ENCODE peak calls at places on chromosomes 2 and 18, in seven cellular contexts. N is brain microvascular endothelial cell, Z is breast epithelium, L is pancreas, C is GM06990, I is thyroid gland, R is astrocyte. O is an unnamed sample.

GRCh38 chr18:42274488-42275137 is 319.6 kb downstream of the PIK3C3 start:
- DNase-seq in N (peak), Z (no peak), L (no peak), C (no peak), I (peak), R (no peak), O (peak)

GRCh38 chr2:6506311-6507258 is 359.1 kb downstream of the CMPK2 start:
- DNase-seq in N (peak), Z (no peak), L (no peak), C (no peak), I (no peak), R (peak), O (no peak)

GRCh38 chr2:2243666-2244065 is 87.4 kb downstream of the MYT1L start:
- DNase-seq in N (no peak), Z (no peak), L (no peak), C (no peak), I (no peak), R (no peak), O (no peak)

GRCh38 chr2:188293601-188294482 is 2.2 kb downstream of the GULP1 start:
- DNase-seq in N (peak), Z (peak), L (peak), C (no peak), I (peak), R (peak), O (peak)

GRCh38 chr18:44974174-44974573 is 293.5 kb downstream of the SETBP1 start:
- DNase-seq in N (no peak), Z (no peak), L (no peak), C (no peak), I (no peak), R (no peak), O (no peak)

GRCh38 chr2:140177081-140177480 is 1396.9 kb upstream of the NXPH2 start:
- DNase-seq in N (no peak), Z (no peak), L (no peak), C (no peak), I (no peak), R (no peak), O (no peak)

GRCh38 chr2:215790548-215791421 is 222.6 kb downstream of the MREG start:
- DNase-seq in N (no peak), Z (no peak), L (no peak), C (no peak), I (no peak), R (no peak), O (no peak)

GRCh38 chr2:223601932-223602676 is at the start of gene SCG2:
- DNase-seq in N (peak), Z (peak), L (peak), C (peak), I (peak), R (peak), O (peak)

GRCh38 chr2:190860985-190861721 is 19.5 kb upstream of the GLS start:
- DNase-seq in N (peak), Z (no peak), L (no peak), C (no peak), I (no peak), R (peak), O (peak)

GRCh38 chr2:222594679-222595078 is 61.2 kb downstream of the FARSB start:
- DNase-seq in N (peak), Z (no peak), L (no peak), C (no peak), I (peak), R (peak), O (peak)

GRCh38 chr2:145060876-145061275 is 541.0 kb upstream of the ZEB2 start:
- DNase-seq in N (no peak), Z (no peak), L (no peak), C (no peak), I (no peak), R (no peak), O (peak)

GRCh38 chr2:226490172-226490571 is 309.4 kb downstream of the IRS1 start:
- DNase-seq in N (peak), Z (no peak), L (no peak), C (no peak), I (no peak), R (no peak), O (no peak)

GRCh38 chr18:53952700-53953099 is 271.8 kb downstream of the MBD2 start:
- DNase-seq in N (no peak), Z (no peak), L (no peak), C (no peak), I (no peak), R (no peak), O (no peak)

GRCh38 chr2:177585234-177585863 is 192.8 kb downstream of the AGPS start:
- DNase-seq in N (no peak), Z (no peak), L (peak), C (no peak), I (peak), R (no peak), O (no peak)

GRCh38 chr2:157871415-157871814 is 4.7 kb downstream of the ACVR1 start:
- DNase-seq in N (no peak), Z (no peak), L (no peak), C (no peak), I (no peak), R (peak), O (no peak)
- H3K4me3 ChIP-seq in N (no peak), Z (no peak), L (no peak), C (no peak), I (no peak), R (no peak), O (no peak)

GRCh38 chr2:163610817-163611556 is 124.8 kb downstream of the FIGN start:
- DNase-seq in N (no peak), Z (no peak), L (no peak), C (no peak), I (no peak), R (no peak), O (no peak)
- TF ChIP-seq CTCF in N (peak), Z (no peak), L (no peak), C (peak), I (no peak), R (no peak), O (no peak)

DNA sequence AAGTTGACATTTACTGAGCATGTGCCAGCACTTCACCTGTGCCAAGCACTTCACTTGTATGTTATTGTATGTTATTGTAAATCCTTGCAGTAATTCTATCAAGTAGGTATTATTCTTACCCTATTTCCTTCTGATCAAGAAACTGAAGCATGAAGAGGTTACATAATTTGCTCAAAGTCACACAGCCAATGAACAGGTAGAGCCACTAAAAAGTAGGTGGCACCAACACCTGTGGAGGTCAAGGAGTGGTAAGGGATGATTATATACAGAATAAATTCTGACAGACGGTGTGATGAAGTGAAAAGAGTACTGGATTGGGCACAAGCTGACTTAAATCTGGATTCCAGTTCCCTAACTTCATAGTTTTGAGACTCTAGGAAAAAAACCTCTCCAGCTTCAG is 71.0 kb downstream of the SPIRE1 start:
- DNase-seq in N (no peak), Z (no peak), L (no peak), C (no peak), I (no peak), R (no peak), O (no peak)
- H3K4me3 ChIP-seq in N (no peak), Z (no peak), L (no peak), C (no peak), I (no peak), R (no peak), O (no peak)

GRCh38 chr2:100562613-100563406 is at the start of gene PDCL3:
- DNase-seq in N (peak), Z (peak), L (peak), C (peak), I (peak), R (peak), O (peak)
- TF ChIP-seq CTCF in N (no peak), Z (no peak), L (no peak), C (peak), I (peak), R (no peak), O (peak)

DNA sequence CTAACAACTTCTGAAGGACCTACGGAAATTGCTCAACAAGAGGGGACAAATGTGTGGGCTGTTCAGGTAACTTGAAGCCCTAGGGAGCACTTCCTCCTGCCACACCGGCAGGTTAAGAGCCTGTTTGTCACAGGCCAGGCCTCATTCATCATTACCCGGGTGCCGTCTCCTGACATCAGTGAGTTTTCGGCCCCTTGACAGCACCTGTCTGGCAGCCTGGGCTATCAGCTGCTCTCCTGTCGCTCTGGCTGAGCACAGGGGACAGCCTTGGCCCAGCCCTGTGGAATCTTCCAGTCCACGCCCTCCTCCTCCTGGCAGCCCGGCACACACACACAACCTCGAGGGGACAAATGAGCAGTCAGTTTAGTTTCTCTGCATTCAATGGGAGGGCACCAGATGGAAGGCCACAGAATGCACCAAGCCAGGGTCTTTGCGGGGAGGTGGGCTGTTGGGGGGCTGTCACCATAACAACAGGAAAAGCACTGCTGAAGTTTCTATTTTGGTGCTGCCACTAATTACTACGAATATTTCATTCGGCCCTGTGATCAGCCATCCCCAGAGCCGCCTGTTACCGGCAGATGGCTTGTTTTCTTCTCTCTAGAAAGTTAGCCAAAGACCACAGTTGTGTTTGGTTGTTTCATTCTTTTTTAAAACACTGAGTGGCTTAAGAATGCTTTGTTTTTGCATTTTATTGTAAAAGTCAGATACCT is 190.0 kb upstream of the NDUFV2 start:
- DNase-seq in N (no peak), Z (no peak), L (peak), C (peak), I (no peak), R (no peak), O (no peak)
- H3K4me3 ChIP-seq in N (no peak), Z (no peak), L (no peak), C (no peak), I (no peak), R (no peak), O (no peak)

GRCh38 chr2:219279151-219279915 is at the start of gene DNAJB2:
- DNase-seq in N (peak), Z (peak), L (peak), C (peak), I (peak), R (peak), O (peak)
- TF ChIP-seq CTCF in N (peak), Z (no peak), L (no peak), C (peak), I (no peak), R (no peak), O (peak)

GRCh38 chr18:74286106-74286856 is 5.5 kb downstream of the CYB5A start:
- DNase-seq in N (no peak), Z (no peak), L (no peak), C (no peak), I (no peak), R (no peak), O (peak)
- H3K4me3 ChIP-seq in N (no peak), Z (no peak), L (no peak), C (no peak), I (no peak), R (no peak), O (no peak)

O was measured in fibroblast of the aortic adventitia.